ENCODE peak calls at places on chromosomes 2 and 18, in eight cellular contexts. O is endodermal cell, T is epithelial cell of proximal tubule, X is AG09309, J is astrocyte of the spinal cord, R is mammary epithelial cell, K is trophoblast cell, B is left ventricle myocardium inferior. M is an unnamed sample.

GRCh38 chr2:54360055-54360792 is 95.9 kb upstream of the SPTBN1 start:
- DNase-seq in B (peak; percentile 44), O (no peak), K (no peak), X (peak; percentile 31), J (peak; percentile 50), R (no peak), T (no peak), M (no peak)

GRCh38 chr2:40240067-40240466 is 211.8 kb downstream of the SLC8A1 start:
- DNase-seq in T (peak; percentile 68), O (no peak), B (peak; percentile 86), X (peak; percentile 87), K (peak; percentile 5), R (peak; percentile 76), J (peak; percentile 98), M (no peak)

GRCh38 chr18:42287047-42287446 is 332.0 kb downstream of the PIK3C3 start:
- DNase-seq in J (no peak), B (no peak), K (no peak), T (no peak), R (no peak), X (no peak), O (no peak), M (no peak)

GRCh38 chr2:45595724-45596435 is 15.2 kb downstream of the SRBD1 start:
- DNase-seq in J (peak; percentile 67), R (peak; percentile 42), B (peak; percentile 36), K (peak; percentile 7), O (no peak), T (no peak), X (peak; percentile 55), M (no peak)

GRCh38 chr2:8457620-8458255 is 224.1 kb upstream of the ID2 start:
- DNase-seq in K (peak; percentile 44), J (no peak), T (no peak), O (peak; percentile 60), R (no peak), X (no peak), B (no peak), M (peak; percentile 57)

GRCh38 chr18:25685088-25685487 is 333.1 kb upstream of the ZNF521 start:
- DNase-seq in J (no peak), K (no peak), X (no peak), B (no peak), O (no peak), T (no peak), R (no peak), M (no peak)

GRCh38 chr2:227406177-227407031 is 18.7 kb upstream of the SCYGR1 start:
- DNase-seq in J (peak; percentile 97), K (peak; percentile 97), B (peak; percentile 20), T (peak; percentile 95), X (peak; percentile 96), O (peak; percentile 91), R (peak; percentile 95), M (no peak)

GRCh38 chr18:50192903-50193795 is 1.8 kb downstream of the MYO5B start:
- DNase-seq in J (no peak), B (no peak), T (no peak), R (peak; percentile 57), X (no peak), O (peak; percentile 63), K (no peak), M (no peak)

GRCh38 chr2:8475349-8476045 is 206.4 kb upstream of the ID2 start:
- DNase-seq in B (no peak), K (peak; percentile 68), R (no peak), J (no peak), O (no peak), X (no peak), T (no peak), M (no peak)

GRCh38 chr2:196459539-196459938 is 180.0 kb upstream of the CCDC150 start:
- DNase-seq in X (peak; percentile 37), T (no peak), K (no peak), O (no peak), R (peak; percentile 17), J (peak; percentile 64), B (no peak), M (no peak)

GRCh38 chr18:55322176-55322735 is 265.7 kb downstream of the TCF4 start:
- DNase-seq in K (peak; percentile 30), O (peak; percentile 87), R (peak; percentile 78), B (peak; percentile 87), T (peak; percentile 46), J (peak; percentile 96), X (peak; percentile 90), M (no peak)
- H3K4me3 ChIP-seq in K (peak overlapping the region; percentile 57), O (peak overlapping the region; percentile 83), R (peak overlapping the region; percentile 90), B (peak overlapping the region; percentile 76), T (peak overlapping the region; percentile 60), J (peak overlapping the region; percentile 67), X (peak overlapping the region; percentile 55), M (no peak overlapping the region)

DNA sequence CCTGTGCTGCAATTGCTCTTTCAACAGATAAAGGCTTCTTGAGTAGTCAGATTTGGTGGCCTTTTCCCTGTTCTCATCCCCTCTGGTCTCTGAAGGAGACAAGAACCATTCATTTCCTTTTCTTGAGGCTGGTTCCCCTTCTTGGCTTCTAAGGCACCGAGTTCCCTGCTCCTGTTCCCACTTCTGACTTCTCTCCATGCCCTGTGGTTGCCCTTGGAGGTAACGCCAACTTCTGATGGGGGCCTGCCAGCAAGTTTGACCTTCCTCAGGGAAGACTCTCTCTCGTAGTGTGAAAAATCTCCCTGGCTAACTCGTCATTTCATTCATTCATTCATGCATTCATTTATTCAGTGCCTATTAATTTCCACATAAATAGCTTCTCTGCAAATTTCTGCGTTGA is 302.4 kb upstream of the SOX11 start:
- DNase-seq in B (peak; percentile 20), K (no peak), X (no peak), T (no peak), O (no peak), J (no peak), R (no peak), M (no peak)
- H3K4me3 ChIP-seq in B (no peak overlapping the region), K (no peak overlapping the region), X (no peak overlapping the region), T (no peak overlapping the region), O (peak overlapping the region; percentile 21), J (no peak overlapping the region), R (no peak overlapping the region), M (no peak overlapping the region)

GRCh38 chr2:202639233-202639632 is 4.5 kb downstream of the FAM117B start:
- DNase-seq in R (no peak), O (no peak), X (no peak), J (no peak), B (no peak), T (no peak), K (peak; percentile 76), M (no peak)

GRCh38 chr2:202642567-202642966 is 7.8 kb downstream of the FAM117B start:
- DNase-seq in J (no peak), O (no peak), B (no peak), T (no peak), K (no peak), X (no peak), R (no peak), M (no peak)

GRCh38 chr2:202638710-202639109 is 3.9 kb downstream of the FAM117B start:
- DNase-seq in O (no peak), T (no peak), X (no peak), K (no peak), B (no peak), J (no peak), R (peak; percentile 8), M (no peak)

GRCh38 chr2:202643012-202643858 is 8.5 kb downstream of the FAM117B start:
- DNase-seq in O (no peak), J (no peak), X (no peak), R (no peak), B (no peak), T (no peak), K (no peak), M (no peak)
- H3K4me3 ChIP-seq in O (no peak overlapping the region), J (no peak overlapping the region), X (no peak overlapping the region), R (no peak overlapping the region), B (no peak overlapping the region), T (peak overlapping the region; percentile 1), K (no peak overlapping the region), M (peak overlapping the region; percentile 13)

DNA sequence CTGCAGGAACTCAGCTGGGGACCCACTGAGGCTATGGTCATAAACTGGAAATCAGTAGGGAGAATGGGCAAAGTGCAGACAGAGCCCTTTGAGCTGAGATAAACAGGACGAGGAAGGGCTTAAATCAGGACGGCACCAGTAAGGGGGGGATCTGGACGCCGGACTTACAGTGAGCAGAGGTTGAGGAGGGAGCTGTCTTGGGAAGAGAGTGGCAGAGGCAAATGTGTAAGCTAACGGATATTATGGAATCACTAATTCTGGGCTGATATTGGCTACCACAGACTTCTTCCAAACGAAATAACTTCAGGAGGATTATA is 540 bp downstream of the CYP27A1 start:
- DNase-seq in X (no peak), J (peak; percentile 7), R (no peak), T (no peak), K (no peak), B (no peak), O (no peak), M (no peak)
- H3K4me3 ChIP-seq in X (peak overlapping the region; percentile 39), J (peak overlapping the region; percentile 54), R (no peak overlapping the region), T (peak overlapping the region; percentile 85), K (no peak overlapping the region), B (peak overlapping the region; percentile 80), O (peak overlapping the region; percentile 80), M (no peak overlapping the region)

GRCh38 chr2:199310654-199311275 is 147.0 kb downstream of the SATB2 start:
- DNase-seq in X (no peak), B (no peak), K (no peak), T (no peak), O (no peak), R (no peak), J (no peak), M (no peak)
- H3K4me3 ChIP-seq in X (no peak overlapping the region), B (no peak overlapping the region), K (no peak overlapping the region), T (no peak overlapping the region), O (no peak overlapping the region), R (no peak overlapping the region), J (no peak overlapping the region), M (no peak overlapping the region)

DNA sequence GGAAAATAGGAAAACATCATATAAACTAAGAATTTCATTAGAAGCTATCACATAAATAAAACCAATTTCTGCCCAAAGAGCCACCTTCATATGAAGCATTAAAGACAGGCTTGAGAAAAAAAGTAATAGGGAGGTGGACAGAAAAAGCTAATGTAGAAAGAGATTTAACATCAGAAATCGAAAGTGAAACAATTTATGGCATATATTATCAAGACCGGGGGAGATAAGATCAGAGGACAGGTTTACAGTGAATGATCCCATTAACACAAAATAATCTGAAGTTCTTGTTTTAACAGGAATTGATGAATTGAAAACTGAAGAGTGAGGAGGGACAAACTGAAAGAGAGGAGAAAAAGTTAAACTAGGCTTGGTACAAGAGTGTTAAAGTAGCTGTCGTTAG is 786.3 kb upstream of the FSHR start:
- DNase-seq in K (peak; percentile 3), J (no peak), B (no peak), O (no peak), T (no peak), X (no peak), R (no peak), M (no peak)
- H3K4me3 ChIP-seq in K (no peak overlapping the region), J (no peak overlapping the region), B (no peak overlapping the region), O (no peak overlapping the region), T (peak overlapping the region; percentile 2), X (no peak overlapping the region), R (peak overlapping the region; percentile 35), M (peak overlapping the region; percentile 42)

GRCh38 chr18:21682276-21683051 is 22.1 kb downstream of the ABHD3 start:
- DNase-seq in K (peak; percentile 66), X (peak; percentile 62), B (no peak), R (peak; percentile 11), T (peak; percentile 66), J (peak; percentile 72), O (no peak), M (no peak)
- H3K4me3 ChIP-seq in K (no peak overlapping the region), X (peak overlapping the region; percentile 38), B (peak overlapping the region; percentile 57), R (no peak overlapping the region), T (peak overlapping the region; percentile 51), J (peak overlapping the region; percentile 16), O (no peak overlapping the region), M (peak overlapping the region; percentile 62)

DNA sequence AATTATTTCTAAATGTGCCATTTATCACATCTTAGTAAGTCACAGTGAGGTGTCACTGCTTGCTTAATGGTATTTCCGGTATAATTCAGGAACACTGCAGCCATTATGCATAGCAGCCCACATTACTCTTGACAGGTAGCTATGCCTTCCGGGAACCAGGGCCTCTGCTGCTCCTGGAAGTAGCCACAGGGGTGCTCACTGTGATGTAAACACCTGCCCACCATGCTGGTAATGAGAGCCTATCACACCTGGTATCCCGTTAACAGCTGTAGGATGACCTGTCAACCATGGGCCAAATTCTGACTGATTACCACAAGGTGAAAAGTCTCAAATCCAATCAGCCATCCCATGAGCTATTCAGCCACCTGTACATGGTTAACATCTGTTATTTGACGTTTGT is 647.0 kb upstream of the NXPH2 start:
- DNase-seq in X (no peak), O (peak; percentile 64), K (no peak), T (no peak), J (no peak), B (no peak), R (no peak), M (no peak)
- H3K4me3 ChIP-seq in X (no peak overlapping the region), O (no peak overlapping the region), K (no peak overlapping the region), T (no peak overlapping the region), J (no peak overlapping the region), B (no peak overlapping the region), R (no peak overlapping the region), M (no peak overlapping the region)